ENCODE peak calls at places on chromosomes 16 and 17, in ten cellular contexts. H is esophagus muscularis mucosa, O is body of pancreas, V is GM23248, D is A549, T is cardiac muscle cell, A is lower lobe of right lung, K is pancreas, P is colonic mucosa, N is Peyer's patch. X is an unnamed sample. For H3K4me1, the result is how much of the 10 kb centered on the place peaks cover.

GRCh38 chr17:12856451-12856850 is 67.2 kb downstream of the ARHGAP44 start:
- DNase-seq in A (no peak), K (no peak), P (no peak), O (no peak), V (no peak), H (no peak), N (no peak), D (no peak), T (no peak), X (no peak)

GRCh38 chr17:17058304-17058703 is 16.0 kb downstream of the MPRIP start:
- DNase-seq in P (no peak), T (no peak), A (no peak), D (no peak), N (peak), K (no peak), H (no peak), O (no peak), V (no peak), X (no peak)

GRCh38 chr17:41363881-41364280 is 5.7 kb downstream of the KRT33B start:
- DNase-seq in N (no peak), P (no peak), H (no peak), D (no peak), A (no peak), T (no peak), V (no peak), O (no peak), K (no peak), X (no peak)

GRCh38 chr16:23324727-23325126 is 22.6 kb downstream of the SCNN1B start:
- DNase-seq in D (peak), N (peak), K (peak), A (peak), H (no peak), P (peak), T (no peak), O (peak), V (no peak), X (no peak)

GRCh38 chr17:57502696-57503307 is 242.3 kb downstream of the CCDC182 start:
- DNase-seq in N (no peak), D (no peak), A (no peak), P (no peak), K (no peak), V (no peak), O (no peak), H (no peak), T (no peak), X (peak)

GRCh38 chr16:55082594-55082982 is 151.9 kb downstream of the IRX5 start:
- DNase-seq in H (no peak), O (no peak), A (no peak), T (no peak), N (no peak), D (no peak), V (no peak), P (no peak), K (no peak), X (no peak)

GRCh38 chr17:9644910-9645751 is at the start of gene USP43:
- DNase-seq in A (peak), H (no peak), D (peak), N (peak), K (peak), V (peak), T (peak), P (peak), O (peak), X (peak)

GRCh38 chr16:83031524-83031923 is 404.8 kb downstream of the CDH13 start:
- DNase-seq in V (peak), P (no peak), T (no peak), O (no peak), H (no peak), A (no peak), D (no peak), K (no peak), N (no peak), X (no peak)

GRCh38 chr16:30951785-30952184 is 2.9 kb downstream of the ORAI3 start:
- DNase-seq in T (no peak), V (peak), A (no peak), H (no peak), D (no peak), K (no peak), P (peak), N (no peak), O (peak), X (no peak)

GRCh38 chr16:5065813-5066212 is at the start of gene C16orf89:
- DNase-seq in D (no peak), O (no peak), A (peak), T (no peak), P (peak), H (no peak), K (no peak), N (no peak), V (no peak), X (no peak)

GRCh38 chr16:88770459-88771293 is 14.3 kb downstream of the PIEZO1 start:
- DNase-seq in V (no peak), O (peak), P (peak), H (no peak), K (no peak), T (peak), D (peak), N (peak), A (peak), X (peak)

GRCh38 chr17:32731556-32732295 is 145.2 kb downstream of the MYO1D start:
- DNase-seq in P (no peak), H (no peak), A (no peak), T (no peak), N (no peak), O (no peak), K (no peak), V (no peak), D (no peak), X (no peak)

GRCh38 chr16:1194665-1195392 is 30.2 kb downstream of the TPSG1 start:
- DNase-seq in K (no peak), N (no peak), T (peak), P (peak), D (no peak), H (no peak), O (peak), V (peak), A (no peak), X (peak)

GRCh38 chr17:81248649-81249048 is 9.5 kb downstream of the NDUFAF8 start:
- DNase-seq in T (no peak), H (no peak), P (no peak), V (no peak), A (peak), O (no peak), K (no peak), D (no peak), N (no peak), X (no peak)

GRCh38 chr17:63718981-63719380 is 19.1 kb upstream of the LIMD2 start:
- DNase-seq in T (no peak), V (no peak), D (no peak), N (no peak), A (no peak), K (no peak), P (no peak), O (no peak), H (no peak), X (no peak)

GRCh38 chr17:17729620-17730249 is 48.5 kb downstream of the RAI1 start:
- DNase-seq in A (no peak), P (peak), H (no peak), O (no peak), V (no peak), N (peak), K (no peak), T (peak), D (peak), X (peak)

GRCh38 chr17:73043686-73044581 is 48.6 kb downstream of the SLC39A11 start:
- DNase-seq in D (no peak), A (no peak), H (no peak), O (no peak), N (no peak), V (peak), K (no peak), P (no peak), T (no peak), X (peak)

GRCh38 chr16:10930755-10931093 is 11.5 kb downstream of the DEXI start:
- DNase-seq in H (no peak), T (no peak), K (no peak), A (no peak), N (no peak), P (no peak), V (no peak), D (no peak), O (no peak), X (no peak)

GRCh38 chr17:48055531-48056245 is 7.5 kb downstream of the NFE2L1 start:
- DNase-seq in V (peak), T (no peak), O (no peak), H (no peak), A (no peak), P (no peak), D (peak), N (no peak), K (no peak), X (no peak)

GRCh38 chr16:72287646-72288045 is 115.7 kb upstream of the PMFBP1 start:
- DNase-seq in H (no peak), K (no peak), N (no peak), V (no peak), A (no peak), O (no peak), T (no peak), D (no peak), P (no peak), X (no peak)

GRCh38 chr17:73829676-73830280 is 185.5 kb upstream of the SDK2 start:
- DNase-seq in K (no peak), O (no peak), V (no peak), P (no peak), N (no peak), A (no peak), T (no peak), H (no peak), D (no peak), X (no peak)

GRCh38 chr16:70529051-70529777 is 5.6 kb downstream of the SF3B3 start:
- DNase-seq in V (peak), N (no peak), K (no peak), P (no peak), D (peak), O (no peak), T (no peak), H (no peak), A (no peak), X (peak)

GRCh38 chr16:6375471-6376075 is 957.1 kb upstream of the RBFOX1 start:
- DNase-seq in K (no peak), V (no peak), A (no peak), D (no peak), O (no peak), N (no peak), P (no peak), H (no peak), T (peak), X (no peak)

GRCh38 chr17:31489295-31490018 is 98.0 kb downstream of the RAB11FIP4 start:
- DNase-seq in O (peak), T (no peak), N (peak), P (peak), H (no peak), K (peak), D (no peak), V (no peak), A (peak), X (peak)

GRCh38 chr17:45812102-45812501 is 28.0 kb downstream of the CRHR1 start:
- DNase-seq in O (no peak), T (no peak), N (no peak), D (peak), H (no peak), V (peak), A (no peak), P (no peak), K (no peak), X (no peak)

GRCh38 chr16:50002190-50002589 is 22.8 kb upstream of the CNEP1R1 start:
- DNase-seq in V (no peak), A (no peak), O (no peak), N (no peak), P (no peak), T (no peak), H (no peak), K (no peak), D (no peak), X (no peak)

GRCh38 chr17:17491546-17491988 is 4.6 kb downstream of the RASD1 start:
- DNase-seq in K (no peak), V (no peak), A (no peak), O (no peak), N (no peak), D (no peak), H (no peak), P (no peak), T (no peak), X (peak)

GRCh38 chr16:87376660-87377059 is 6.9 kb downstream of the FBXO31 start:
- DNase-seq in A (peak), O (no peak), T (no peak), N (no peak), D (no peak), P (no peak), K (no peak), H (no peak), V (no peak), X (no peak)

GRCh38 chr17:77388384-77389306 is 247.9 kb downstream of the SEC14L1 start:
- DNase-seq in V (peak), A (no peak), D (no peak), P (no peak), T (no peak), O (no peak), K (no peak), H (no peak), N (no peak), X (peak)

GRCh38 chr16:31568577-31569359 is 41.1 kb downstream of the AHSP start:
- DNase-seq in P (peak), T (peak), A (peak), V (peak), N (no peak), K (no peak), H (peak), O (peak), D (no peak), X (no peak)

GRCh38 chr16:30367349-30368009 is 2.8 kb downstream of the TBC1D10B start:
- DNase-seq in O (no peak), N (no peak), T (no peak), A (no peak), D (no peak), P (no peak), H (no peak), V (peak), K (no peak), X (peak)

GRCh38 chr17:57903961-57904360 is 51.3 kb downstream of the CUEDC1 start:
- DNase-seq in P (no peak), D (no peak), V (no peak), T (no peak), N (no peak), A (peak), H (no peak), O (no peak), K (no peak), X (no peak)

GRCh38 chr17:78239489-78239931 is 8.1 kb downstream of the TMEM235 start:
- DNase-seq in K (no peak), P (no peak), T (no peak), N (no peak), H (no peak), O (no peak), V (no peak), A (no peak), D (no peak), X (peak)

GRCh38 chr16:28125592-28125991 is 62.1 kb upstream of the GSG1L start:
- DNase-seq in V (no peak), A (no peak), H (no peak), O (no peak), P (no peak), N (no peak), D (no peak), K (no peak), T (no peak), X (no peak)

GRCh38 chr16:76768948-76769347 is 422.0 kb upstream of the MON1B start:
- DNase-seq in N (no peak), O (no peak), T (no peak), H (no peak), D (no peak), P (no peak), K (no peak), V (no peak), A (no peak), X (peak)

DNA sequence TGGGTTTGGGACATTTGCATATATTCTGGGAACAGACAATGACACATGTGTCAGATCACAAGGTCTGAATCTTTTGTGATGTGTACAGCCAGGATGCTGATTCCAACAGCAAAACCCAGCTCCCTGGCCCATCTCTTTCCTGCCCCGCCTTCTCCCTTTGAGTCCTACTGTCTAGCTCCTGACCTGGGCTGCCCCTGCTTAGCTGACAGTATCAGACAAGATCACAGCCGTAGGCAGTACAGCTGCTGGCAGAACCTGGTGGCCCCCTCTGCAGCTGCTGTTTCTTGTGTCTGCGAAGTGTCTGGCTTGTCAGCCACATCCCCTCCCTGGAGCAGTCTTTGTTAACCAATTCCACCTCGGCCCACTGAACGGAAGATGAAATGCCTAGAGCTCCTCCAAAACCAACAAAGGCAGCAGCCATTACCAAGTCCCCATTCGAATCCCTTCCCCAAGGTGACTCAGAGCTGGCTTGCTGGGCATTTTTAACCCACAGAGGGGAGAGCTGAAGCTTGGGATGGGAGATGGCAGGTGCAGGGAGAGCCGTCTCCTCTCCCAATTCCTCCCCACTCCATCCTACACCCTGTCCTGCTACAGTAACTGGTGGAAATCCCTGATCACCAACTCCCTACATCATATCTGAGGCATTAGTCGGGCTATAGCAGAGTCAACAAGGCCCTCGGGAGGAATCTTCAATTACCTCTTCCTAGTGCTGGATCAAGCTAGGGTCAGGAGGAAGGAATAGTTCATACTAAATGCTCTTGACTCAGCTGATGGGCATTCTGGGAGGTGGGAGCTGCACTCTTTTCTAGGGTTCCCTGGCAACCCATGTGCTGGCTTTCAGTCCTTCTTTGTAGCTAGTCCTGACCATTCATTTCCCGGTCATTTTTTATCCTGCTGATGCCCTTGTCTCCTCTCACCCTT is 5.8 kb downstream of the PIPOX start:
- DNase-seq in T (peak), A (no peak), H (no peak), N (no peak), V (peak), K (no peak), P (no peak), D (no peak), O (no peak), X (no peak)
- H3K4me1 ChIP-seq in T (under half), A (under half), H (under half), N (under half), V (under half), K (under half), P (under half), D (under half), O (under half), X (under half)

GRCh38 chr17:29931253-29931932 is 1.4 kb upstream of the SSH2 start:
- DNase-seq in O (peak), D (peak), H (no peak), N (peak), V (peak), K (peak), A (peak), T (peak), P (peak), X (peak)
- H3K4me3 ChIP-seq in O (no peak), D (peak), H (peak), N (peak), V (peak), K (peak), A (peak), T (peak), P (peak), X (peak)

GRCh38 chr17:39661044-39661406 is 4.1 kb upstream of the TCAP start:
- DNase-seq in H (no peak), D (no peak), N (no peak), K (peak), T (no peak), O (no peak), P (no peak), V (no peak), A (no peak), X (peak)

GRCh38 chr17:39661744-39662541 is 3.2 kb upstream of the TCAP start:
- DNase-seq in T (no peak), V (no peak), H (no peak), O (no peak), K (no peak), D (no peak), N (no peak), A (no peak), P (no peak), X (peak)

GRCh38 chr17:39659286-39660010 is 5.7 kb upstream of the TCAP start:
- DNase-seq in P (no peak), N (no peak), H (no peak), K (no peak), V (no peak), D (no peak), T (no peak), A (no peak), O (no peak), X (peak)

GRCh38 chr17:39660011-39660360 is 5.2 kb upstream of the TCAP start:
- DNase-seq in A (no peak), V (no peak), K (no peak), N (no peak), P (no peak), O (no peak), H (no peak), D (no peak), T (no peak), X (peak)

DNA sequence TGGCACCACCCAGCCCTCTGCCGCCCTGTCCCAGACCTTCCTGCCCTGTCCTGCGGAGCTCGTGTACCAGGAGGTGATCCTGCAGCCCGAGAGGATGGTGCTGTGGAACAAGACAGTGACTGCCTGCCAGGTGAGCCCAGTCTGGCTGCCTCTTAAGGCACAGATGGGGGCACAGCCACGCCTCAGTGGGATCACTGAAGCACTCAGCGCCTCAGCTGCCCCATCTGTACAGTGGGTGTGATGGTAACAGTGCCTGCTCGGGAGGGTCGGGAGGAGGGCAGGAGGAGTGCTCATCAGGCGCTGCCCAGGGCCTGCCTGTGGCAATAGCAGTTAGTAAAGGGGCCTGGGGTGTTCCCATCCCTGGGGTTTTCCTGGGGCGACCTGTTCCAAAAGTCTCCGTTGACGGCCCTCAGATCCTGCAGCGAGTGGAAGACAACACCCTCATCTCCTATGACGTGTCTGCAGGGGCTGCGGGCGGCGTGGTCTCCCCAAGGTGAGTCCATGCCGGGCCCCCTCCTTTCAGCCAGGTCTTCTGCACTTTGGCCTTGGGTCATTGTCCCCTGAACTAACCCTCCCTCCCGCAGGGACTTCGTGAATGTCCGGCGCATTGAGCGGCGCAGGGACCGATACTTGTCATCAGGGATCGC is 4.6 kb upstream of the TCAP start:
- DNase-seq in T (no peak), A (no peak), N (no peak), H (no peak), D (no peak), V (no peak), O (no peak), P (no peak), K (peak), X (peak)
- H3K4me1 ChIP-seq in T (under half), A (half or more), N (under half), H (half or more), D (under half), V (under half), O (under half), P (under half), K (under half), X (under half)

DNA sequence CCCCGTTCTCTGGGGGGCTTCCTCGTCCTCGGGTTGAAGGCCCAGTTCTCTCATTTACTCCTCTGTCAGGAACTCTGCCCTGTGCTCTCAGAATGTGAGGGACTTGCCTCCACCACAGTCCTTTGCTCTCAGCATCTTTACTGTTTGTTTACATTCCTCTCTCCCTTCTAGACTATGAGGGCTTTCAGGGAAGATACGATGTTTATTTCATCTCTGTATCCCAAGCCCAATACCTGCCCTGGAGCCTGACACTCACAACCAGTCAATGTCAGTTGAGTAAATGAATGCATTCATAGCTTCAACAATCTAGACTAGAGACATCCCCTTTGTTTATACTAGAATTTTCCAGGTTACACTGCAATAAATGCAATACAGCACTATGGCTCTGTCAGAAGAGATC is 409.6 kb upstream of the CDH11 start:
- DNase-seq in P (no peak), T (no peak), A (no peak), N (no peak), V (no peak), K (no peak), H (no peak), D (no peak), O (no peak), X (no peak)
- H3K4me3 ChIP-seq in P (no peak), T (no peak), A (no peak), N (no peak), V (no peak), K (no peak), H (no peak), D (no peak), O (no peak), X (no peak)